ENCODE peak calls at places on chromosomes 4 and X, in four cellular contexts. One of them, this sample, is unnamed.

GRCh38 chrX:151384807-151385206 is 12.2 kb upstream of the VMA21 start:
- DNase-seq in endothelial cell: no peak
- DNase-seq in astrocyte: no peak
- DNase-seq in spleen: no peak
- DNase-seq in this sample: no peak

GRCh38 chr4:52949336-52949735 is 87.2 kb downstream of the RASL11B start:
- DNase-seq in endothelial cell: no peak
- DNase-seq in spleen: no peak
- DNase-seq in astrocyte: no peak
- DNase-seq in this sample: no peak

GRCh38 chrX:115901241-115901640 is 269.3 kb upstream of the AGTR2 start:
- DNase-seq in endothelial cell: no peak
- DNase-seq in astrocyte: no peak
- DNase-seq in spleen: no peak
- DNase-seq in this sample: no peak

GRCh38 chr4:151921811-151922210 is 161.0 kb upstream of the GATB start:
- DNase-seq in spleen: no peak
- DNase-seq in astrocyte: peak; percentile 47
- DNase-seq in endothelial cell: no peak
- DNase-seq in this sample: no peak

GRCh38 chrX:46436744-46437143 is 108.5 kb downstream of the ZNF674 start:
- DNase-seq in spleen: no peak
- DNase-seq in astrocyte: no peak
- DNase-seq in endothelial cell: no peak
- DNase-seq in this sample: no peak

GRCh38 chr4:144861471-144861870 is 215.5 kb downstream of the HHIP start:
- DNase-seq in astrocyte: no peak
- DNase-seq in spleen: no peak
- DNase-seq in endothelial cell: no peak
- DNase-seq in this sample: no peak

GRCh38 chr4:125741825-125742452 is 427.2 kb downstream of the FAT4 start:
- DNase-seq in astrocyte: peak; percentile 21
- DNase-seq in endothelial cell: no peak
- DNase-seq in spleen: no peak
- DNase-seq in this sample: peak; percentile 11

GRCh38 chrX:119067023-119067739 is 5.6 kb upstream of the CT47C1 start:
- DNase-seq in spleen: no peak
- DNase-seq in astrocyte: peak; percentile 7
- DNase-seq in endothelial cell: peak; percentile 50
- DNase-seq in this sample: peak; percentile 29

GRCh38 chrX:112636951-112637541 is 42.7 kb downstream of the LHFPL1 start:
- DNase-seq in endothelial cell: no peak
- DNase-seq in spleen: no peak
- DNase-seq in astrocyte: peak; percentile 93
- DNase-seq in this sample: no peak

GRCh38 chrX:16671005-16671404 is 21.0 kb downstream of the S100G start:
- DNase-seq in spleen: no peak
- DNase-seq in endothelial cell: peak; percentile 4
- DNase-seq in astrocyte: peak; percentile 32
- DNase-seq in this sample: peak; percentile 35

GRCh38 chr4:89954906-89955305 is 60.3 kb downstream of the MMRN1 start:
- DNase-seq in endothelial cell: no peak
- DNase-seq in astrocyte: no peak
- DNase-seq in spleen: no peak
- DNase-seq in this sample: no peak

GRCh38 chr4:89952458-89952857 is 57.8 kb downstream of the MMRN1 start:
- DNase-seq in endothelial cell: no peak
- DNase-seq in spleen: no peak
- DNase-seq in astrocyte: no peak
- DNase-seq in this sample: no peak

DNA sequence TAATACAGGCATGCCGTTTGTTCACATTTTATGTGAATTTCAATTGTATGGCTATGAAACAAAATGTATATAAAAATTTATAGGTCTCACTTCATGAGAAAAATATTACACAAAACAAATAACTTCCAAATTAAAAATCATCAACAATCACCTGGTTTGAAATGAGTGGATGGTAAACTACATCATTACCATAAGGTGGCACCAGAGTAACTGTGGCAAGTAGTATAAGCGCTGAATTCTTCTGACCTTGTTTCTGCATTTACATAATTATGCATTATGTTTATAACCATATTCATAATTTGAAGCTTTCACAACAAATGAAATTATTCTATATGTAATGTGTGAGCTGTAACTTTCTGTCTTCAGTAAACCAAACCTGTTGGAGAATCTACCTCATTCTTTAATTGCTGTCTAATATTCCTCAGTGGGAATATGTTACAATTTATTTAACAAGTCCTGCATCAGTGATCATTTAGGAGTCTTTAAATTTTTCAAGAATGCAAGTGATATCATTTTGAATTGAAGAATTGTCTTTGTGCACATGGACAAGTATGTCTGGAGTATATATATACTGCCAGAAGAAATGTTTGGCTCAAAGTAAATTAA is 55.2 kb downstream of the MMRN1 start:
- DNase-seq in spleen: no peak
- DNase-seq in astrocyte: no peak
- DNase-seq in endothelial cell: no peak
- DNase-seq in this sample: peak; percentile 6
- TF ChIP-seq CTCF in spleen: no peak
- TF ChIP-seq CTCF in astrocyte: no peak
- TF ChIP-seq CTCF in endothelial cell: no peak
- TF ChIP-seq CTCF in this sample: peak; percentile 14

GRCh38 chr4:184067931-184068554 is 149.6 kb downstream of the ENPP6 start:
- DNase-seq in endothelial cell: no peak
- DNase-seq in astrocyte: no peak
- DNase-seq in spleen: no peak
- DNase-seq in this sample: no peak
- TF ChIP-seq CTCF in endothelial cell: no peak
- TF ChIP-seq CTCF in astrocyte: no peak
- TF ChIP-seq CTCF in spleen: no peak
- TF ChIP-seq CTCF in this sample: no peak

GRCh38 chrX:47751670-47752069 is 85.0 kb upstream of the ZNF81 start:
- DNase-seq in endothelial cell: peak; percentile 39
- DNase-seq in astrocyte: no peak
- DNase-seq in spleen: no peak
- DNase-seq in this sample: no peak
- TF ChIP-seq CTCF in endothelial cell: no peak
- TF ChIP-seq CTCF in astrocyte: no peak
- TF ChIP-seq CTCF in spleen: no peak
- TF ChIP-seq CTCF in this sample: peak; percentile 40

DNA sequence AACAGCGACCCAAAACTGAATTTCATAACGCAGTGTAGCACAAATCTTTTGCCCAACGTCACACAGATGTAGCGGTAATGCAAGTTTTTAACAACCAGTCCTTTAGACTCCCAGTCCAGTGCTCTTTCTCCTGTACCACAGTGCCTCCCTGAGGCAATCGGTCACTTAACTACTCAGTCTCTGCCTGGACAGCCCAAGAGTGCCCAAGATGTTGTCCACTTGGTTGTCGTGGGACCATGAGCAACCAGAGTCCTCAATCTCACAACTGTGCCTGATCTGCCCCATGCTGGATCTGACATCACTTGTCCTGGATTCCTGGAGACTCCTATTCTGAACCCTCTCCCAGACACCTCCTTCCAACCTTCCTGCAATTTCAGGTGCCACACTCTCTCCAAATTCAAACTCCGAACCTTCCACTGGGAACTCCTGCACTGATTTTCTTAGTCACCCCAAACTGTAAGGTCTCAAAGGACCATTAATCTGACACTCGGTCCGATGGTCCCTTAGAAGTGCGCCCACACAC is 702 bp downstream of the MMGT1 start:
- DNase-seq in endothelial cell: no peak
- DNase-seq in astrocyte: no peak
- DNase-seq in spleen: no peak
- DNase-seq in this sample: no peak
- TF ChIP-seq CTCF in endothelial cell: no peak
- TF ChIP-seq CTCF in astrocyte: no peak
- TF ChIP-seq CTCF in spleen: no peak
- TF ChIP-seq CTCF in this sample: no peak

DNA sequence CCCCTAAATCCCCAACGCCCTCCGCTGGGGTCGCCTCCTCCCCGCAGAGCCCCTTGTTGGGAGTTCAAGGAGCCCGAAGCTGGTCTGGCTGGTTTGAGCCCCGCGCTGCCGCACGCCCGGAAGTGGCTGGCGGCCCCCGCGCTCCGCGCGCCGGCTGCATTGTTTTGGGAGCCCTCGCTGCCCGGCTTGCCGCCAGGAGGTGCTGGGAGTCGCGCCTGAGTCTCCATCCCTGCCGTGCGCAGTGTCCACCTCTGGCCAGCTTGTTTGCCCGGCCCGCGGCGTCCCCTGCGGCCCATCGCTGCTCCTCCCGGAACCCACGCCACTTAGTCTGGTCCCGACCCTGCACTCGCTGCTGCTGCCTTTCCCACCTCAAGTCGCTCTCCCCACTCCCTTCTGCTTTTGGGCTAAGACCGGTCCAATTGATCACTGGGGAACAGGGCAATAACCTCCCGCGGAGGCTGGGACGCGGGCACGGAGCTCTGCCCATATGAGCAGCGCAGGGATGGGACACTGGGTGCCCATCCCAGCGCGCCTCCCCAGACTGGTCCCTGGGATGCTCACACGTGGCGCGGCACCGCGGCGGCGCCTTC is 2.2 kb upstream of the SFRP2 start:
- DNase-seq in astrocyte: no peak
- DNase-seq in endothelial cell: peak; percentile 68
- DNase-seq in spleen: peak; percentile 84
- DNase-seq in this sample: peak; percentile 39
- TF ChIP-seq CTCF in astrocyte: no peak
- TF ChIP-seq CTCF in endothelial cell: no peak
- TF ChIP-seq CTCF in spleen: no peak
- TF ChIP-seq CTCF in this sample: no peak

DNA sequence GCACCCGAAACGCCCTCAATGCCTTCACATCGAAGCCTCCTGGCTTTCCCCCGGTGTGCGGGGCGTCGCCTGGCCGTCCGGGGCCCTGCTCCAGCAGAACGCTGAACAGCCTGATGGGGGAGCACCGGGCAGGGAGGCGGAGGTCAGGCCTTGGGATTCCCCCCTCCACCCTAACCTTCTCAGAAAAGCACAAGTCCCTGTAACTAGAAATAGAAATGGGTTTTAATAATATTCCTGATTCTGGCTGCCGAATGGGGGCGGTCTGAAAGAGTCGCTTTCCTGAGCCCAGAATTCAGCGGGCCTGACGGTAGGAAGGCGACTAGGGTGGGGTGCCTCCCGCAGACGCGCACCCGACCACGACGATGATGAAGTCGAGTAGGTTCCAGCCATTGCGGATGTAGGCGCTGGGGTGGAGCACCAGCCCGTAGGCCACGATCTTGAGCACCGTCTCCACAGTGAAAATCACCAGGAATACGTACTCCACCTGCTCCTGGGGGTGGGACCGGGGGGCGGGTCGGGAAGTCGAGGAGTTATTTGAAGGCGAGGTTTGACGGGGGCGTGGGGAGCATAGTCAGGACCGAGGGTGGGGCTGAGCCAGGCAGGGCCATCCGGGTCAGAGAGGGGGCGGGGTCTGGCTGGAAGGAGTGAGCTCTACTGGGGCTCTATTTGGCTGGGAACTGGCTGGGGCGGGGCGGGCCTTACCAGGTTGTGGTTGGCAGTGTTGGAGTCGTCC is 2.5 kb downstream of the CACNA1F start:
- DNase-seq in astrocyte: no peak
- DNase-seq in endothelial cell: peak; percentile 31
- DNase-seq in spleen: peak; percentile 92
- DNase-seq in this sample: peak; percentile 78
- TF ChIP-seq CTCF in astrocyte: no peak
- TF ChIP-seq CTCF in endothelial cell: no peak
- TF ChIP-seq CTCF in spleen: no peak
- TF ChIP-seq CTCF in this sample: peak; percentile 29

GRCh38 chrX:23403849-23404248 is 69.2 kb downstream of the PTCHD1 start:
- DNase-seq in astrocyte: no peak
- DNase-seq in endothelial cell: no peak
- DNase-seq in spleen: no peak
- DNase-seq in this sample: no peak
- TF ChIP-seq CTCF in astrocyte: peak; percentile 8
- TF ChIP-seq CTCF in endothelial cell: no peak
- TF ChIP-seq CTCF in spleen: no peak
- TF ChIP-seq CTCF in this sample: no peak

GRCh38 chr4:70008771-70009170 is 13.0 kb downstream of the STATH start:
- DNase-seq in endothelial cell: no peak
- DNase-seq in spleen: no peak
- DNase-seq in astrocyte: no peak
- DNase-seq in this sample: no peak
- TF ChIP-seq CTCF in endothelial cell: no peak
- TF ChIP-seq CTCF in spleen: no peak
- TF ChIP-seq CTCF in astrocyte: no peak
- TF ChIP-seq CTCF in this sample: no peak

DNA sequence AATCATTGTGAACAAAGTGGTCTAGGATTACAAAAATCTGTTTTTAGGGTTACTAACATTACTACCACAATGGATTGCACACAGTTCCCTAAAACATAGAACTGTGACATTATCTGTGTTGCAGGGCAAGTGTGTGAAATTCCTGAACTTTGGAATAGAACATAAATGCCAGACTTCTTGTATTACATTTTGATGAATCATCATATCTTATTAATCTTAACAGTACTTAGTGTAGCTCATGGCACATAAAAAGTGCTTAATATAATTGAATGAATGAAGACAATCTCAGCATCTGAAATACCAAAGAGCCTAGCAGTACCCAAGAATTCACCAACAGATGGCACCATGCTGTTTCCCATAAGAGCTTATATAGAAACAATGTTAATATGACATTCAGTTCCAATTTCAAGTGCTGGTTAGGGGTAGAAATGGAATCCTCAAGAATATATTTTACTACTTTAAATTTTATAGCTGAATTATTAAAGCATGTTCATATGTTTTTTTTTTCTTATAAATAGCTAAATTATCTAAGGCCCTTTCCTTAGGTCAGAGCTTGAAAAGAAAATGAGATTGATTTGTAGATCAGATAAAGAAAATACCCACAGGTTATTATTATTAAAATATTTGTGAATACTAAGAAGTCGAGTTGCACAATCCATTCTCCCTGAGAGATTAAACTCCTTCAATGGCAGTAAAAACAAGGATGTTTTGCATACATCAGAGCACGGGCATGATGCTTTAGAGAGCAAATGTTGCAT is 25.8 kb upstream of the SHISA3 start:
- DNase-seq in spleen: no peak
- DNase-seq in astrocyte: peak; percentile 35
- DNase-seq in endothelial cell: no peak
- DNase-seq in this sample: peak; percentile 55
- TF ChIP-seq CTCF in spleen: peak; percentile 40
- TF ChIP-seq CTCF in astrocyte: peak; percentile 61
- TF ChIP-seq CTCF in endothelial cell: peak; percentile 34
- TF ChIP-seq CTCF in this sample: peak; percentile 51

This sample was measured in GM10248.